ENCODE peak calls at places on chromosomes 3 and 15, in ten cellular contexts. One of them, this sample, is unnamed.
A peak's percentile ranks its signal among the peaks of the same experiment; 100 is the strongest.

GRCh38 chr3:46711770-46712169 is 5.9 kb downstream of the PRSS50 start:
- DNase-seq in stimulated activated CD4-positive, alpha-beta T cell treated with anti-CD3 and anti-CD28 coated beads, Interleukin-2, amount 100 ng/mL, for 48 hours: no peak
- DNase-seq in neuronal stem cell: no peak
- DNase-seq in A673: no peak
- DNase-seq in EL: no peak
- DNase-seq in SW480: no peak
- DNase-seq in HS-27A: no peak
- DNase-seq in activated CD8-positive, alpha-beta memory T cell treated with anti-CD3 and anti-CD28 coated beads, Interleukin-2, amount 50 U/mL, for 4 hours: no peak
- DNase-seq in AG04449: no peak
- DNase-seq in substantia nigra: no peak
- DNase-seq in this sample: no peak

GRCh38 chr15:43132830-43133428 is 457 bp upstream of the TMEM62 start:
- DNase-seq in stimulated activated CD4-positive, alpha-beta T cell treated with anti-CD3 and anti-CD28 coated beads, Interleukin-2, amount 100 ng/mL, for 48 hours: no peak
- DNase-seq in neuronal stem cell: no peak
- DNase-seq in A673: no peak
- DNase-seq in EL: no peak
- DNase-seq in SW480: peak; percentile 6
- DNase-seq in HS-27A: no peak
- DNase-seq in activated CD8-positive, alpha-beta memory T cell treated with anti-CD3 and anti-CD28 coated beads, Interleukin-2, amount 50 U/mL, for 4 hours: no peak
- DNase-seq in AG04449: no peak
- DNase-seq in substantia nigra: no peak
- DNase-seq in this sample: no peak

GRCh38 chr15:71735013-71735757 is 75.2 kb upstream of the NR2E3 start:
- DNase-seq in stimulated activated CD4-positive, alpha-beta T cell treated with anti-CD3 and anti-CD28 coated beads, Interleukin-2, amount 100 ng/mL, for 48 hours: no peak
- DNase-seq in neuronal stem cell: no peak
- DNase-seq in A673: no peak
- DNase-seq in EL: no peak
- DNase-seq in SW480: no peak
- DNase-seq in HS-27A: no peak
- DNase-seq in activated CD8-positive, alpha-beta memory T cell treated with anti-CD3 and anti-CD28 coated beads, Interleukin-2, amount 50 U/mL, for 4 hours: no peak
- DNase-seq in AG04449: no peak
- DNase-seq in substantia nigra: no peak
- DNase-seq in this sample: no peak

GRCh38 chr3:118000219-118000618 is 1034.4 kb downstream of the IGSF11 start:
- DNase-seq in stimulated activated CD4-positive, alpha-beta T cell treated with anti-CD3 and anti-CD28 coated beads, Interleukin-2, amount 100 ng/mL, for 48 hours: no peak
- DNase-seq in neuronal stem cell: no peak
- DNase-seq in A673: no peak
- DNase-seq in EL: no peak
- DNase-seq in SW480: no peak
- DNase-seq in HS-27A: no peak
- DNase-seq in activated CD8-positive, alpha-beta memory T cell treated with anti-CD3 and anti-CD28 coated beads, Interleukin-2, amount 50 U/mL, for 4 hours: no peak
- DNase-seq in AG04449: no peak
- DNase-seq in substantia nigra: no peak
- DNase-seq in this sample: no peak

GRCh38 chr15:69403611-69404010 is 10.5 kb upstream of the KIF23 start:
- DNase-seq in stimulated activated CD4-positive, alpha-beta T cell treated with anti-CD3 and anti-CD28 coated beads, Interleukin-2, amount 100 ng/mL, for 48 hours: no peak
- DNase-seq in neuronal stem cell: no peak
- DNase-seq in A673: peak; percentile 62
- DNase-seq in EL: peak; percentile 92
- DNase-seq in SW480: no peak
- DNase-seq in HS-27A: peak; percentile 84
- DNase-seq in activated CD8-positive, alpha-beta memory T cell treated with anti-CD3 and anti-CD28 coated beads, Interleukin-2, amount 50 U/mL, for 4 hours: no peak
- DNase-seq in AG04449: peak; percentile 72
- DNase-seq in substantia nigra: no peak
- DNase-seq in this sample: no peak

GRCh38 chr3:123633530-123633929 is 48.7 kb upstream of the HACD2 start:
- DNase-seq in stimulated activated CD4-positive, alpha-beta T cell treated with anti-CD3 and anti-CD28 coated beads, Interleukin-2, amount 100 ng/mL, for 48 hours: no peak
- DNase-seq in neuronal stem cell: no peak
- DNase-seq in A673: no peak
- DNase-seq in EL: no peak
- DNase-seq in SW480: no peak
- DNase-seq in HS-27A: no peak
- DNase-seq in activated CD8-positive, alpha-beta memory T cell treated with anti-CD3 and anti-CD28 coated beads, Interleukin-2, amount 50 U/mL, for 4 hours: no peak
- DNase-seq in AG04449: no peak
- DNase-seq in substantia nigra: no peak
- DNase-seq in this sample: no peak

GRCh38 chr3:115913069-115913686 is 289.9 kb downstream of the GAP43 start:
- DNase-seq in stimulated activated CD4-positive, alpha-beta T cell treated with anti-CD3 and anti-CD28 coated beads, Interleukin-2, amount 100 ng/mL, for 48 hours: no peak
- DNase-seq in neuronal stem cell: no peak
- DNase-seq in A673: peak; percentile 60
- DNase-seq in EL: peak; percentile 5
- DNase-seq in SW480: peak; percentile 40
- DNase-seq in HS-27A: no peak
- DNase-seq in activated CD8-positive, alpha-beta memory T cell treated with anti-CD3 and anti-CD28 coated beads, Interleukin-2, amount 50 U/mL, for 4 hours: no peak
- DNase-seq in AG04449: no peak
- DNase-seq in substantia nigra: no peak
- DNase-seq in this sample: no peak

GRCh38 chr3:114376516-114376915 is 82.7 kb downstream of the TIGIT start:
- DNase-seq in stimulated activated CD4-positive, alpha-beta T cell treated with anti-CD3 and anti-CD28 coated beads, Interleukin-2, amount 100 ng/mL, for 48 hours: no peak
- DNase-seq in neuronal stem cell: no peak
- DNase-seq in A673: no peak
- DNase-seq in EL: no peak
- DNase-seq in SW480: no peak
- DNase-seq in HS-27A: no peak
- DNase-seq in activated CD8-positive, alpha-beta memory T cell treated with anti-CD3 and anti-CD28 coated beads, Interleukin-2, amount 50 U/mL, for 4 hours: no peak
- DNase-seq in AG04449: no peak
- DNase-seq in substantia nigra: no peak
- DNase-seq in this sample: no peak

GRCh38 chr15:64837502-64837901 is 4.2 kb upstream of the PLEKHO2 start:
- DNase-seq in stimulated activated CD4-positive, alpha-beta T cell treated with anti-CD3 and anti-CD28 coated beads, Interleukin-2, amount 100 ng/mL, for 48 hours: no peak
- DNase-seq in neuronal stem cell: no peak
- DNase-seq in A673: no peak
- DNase-seq in EL: no peak
- DNase-seq in SW480: no peak
- DNase-seq in HS-27A: no peak
- DNase-seq in activated CD8-positive, alpha-beta memory T cell treated with anti-CD3 and anti-CD28 coated beads, Interleukin-2, amount 50 U/mL, for 4 hours: peak; percentile 38
- DNase-seq in AG04449: no peak
- DNase-seq in substantia nigra: no peak
- DNase-seq in this sample: no peak

GRCh38 chr15:69160976-69161877 is 792 bp downstream of the GLCE start:
- DNase-seq in stimulated activated CD4-positive, alpha-beta T cell treated with anti-CD3 and anti-CD28 coated beads, Interleukin-2, amount 100 ng/mL, for 48 hours: peak; percentile 8
- DNase-seq in neuronal stem cell: peak; percentile 35
- DNase-seq in A673: peak; percentile 65
- DNase-seq in EL: peak; percentile 45
- DNase-seq in SW480: peak; percentile 70
- DNase-seq in HS-27A: no peak
- DNase-seq in activated CD8-positive, alpha-beta memory T cell treated with anti-CD3 and anti-CD28 coated beads, Interleukin-2, amount 50 U/mL, for 4 hours: peak; percentile 26
- DNase-seq in AG04449: no peak
- DNase-seq in substantia nigra: peak; percentile 75
- DNase-seq in this sample: peak; percentile 45